ENCODE peak calls at places on chromosomes 13 and 19, in five cellular contexts. K is occipital lobe; Z is smooth muscle cell of the brain vasculature; W is amygdala; M is stimulated activated CD4-positive, alpha-beta T cell treated with anti-CD3 and anti-CD28 coated beads, Interleukin-1b, Interleukin-23, amount 100 ng/mL, for 1 hour. E is an unnamed sample.

GRCh38 chr13:43273362-43273761 is 250.0 kb downstream of the DNAJC15 start:
- DNase-seq in K (no peak), Z (no peak), M (no peak), W (no peak), E (no peak)

GRCh38 chr19:16355293-16356043 is 30.8 kb downstream of the KLF2 start:
- DNase-seq in W (no peak), K (no peak), Z (no peak), M (no peak), E (no peak)

GRCh38 chr19:41548954-41549688 is 26.8 kb upstream of the CEACAM21 start:
- DNase-seq in Z (no peak), W (no peak), M (no peak), K (no peak), E (peak)

GRCh38 chr19:50890422-50891252 is 17.4 kb downstream of the KLK2 start:
- DNase-seq in W (no peak), Z (no peak), M (no peak), K (no peak), E (no peak)

GRCh38 chr19:40982594-40983101 is 8.4 kb upstream of the CYP2B6 start:
- DNase-seq in K (peak), M (no peak), W (no peak), Z (no peak), E (peak)

GRCh38 chr13:48531416-48532145 is 1.3 kb downstream of the RCBTB2 start:
- DNase-seq in K (no peak), Z (no peak), M (no peak), W (no peak), E (no peak)

GRCh38 chr19:4049432-4049831 is 17.3 kb downstream of the ZBTB7A start:
- DNase-seq in W (no peak), M (no peak), Z (no peak), K (no peak), E (no peak)

GRCh38 chr19:45505151-45505995 is 1.9 kb upstream of the VASP start:
- DNase-seq in W (no peak), M (no peak), Z (no peak), K (no peak), E (no peak)

GRCh38 chr13:105069106-105069505 is 1466.4 kb downstream of the EFNB2 start:
- DNase-seq in M (no peak), Z (no peak), W (no peak), K (no peak), E (no peak)

GRCh38 chr19:11598103-11598483 is 810 bp downstream of the ZNF627 start:
- DNase-seq in K (no peak), Z (no peak), W (no peak), M (no peak), E (no peak)

GRCh38 chr19:51702754-51703654 is 9.9 kb downstream of the SPACA6 start:
- DNase-seq in M (no peak), K (no peak), Z (no peak), W (no peak), E (no peak)

GRCh38 chr13:19863323-19864017 is at the start of gene ZMYM5:
- DNase-seq in W (peak), M (peak), Z (peak), K (peak), E (peak)

GRCh38 chr13:44969858-44970484 is 19.3 kb downstream of the NUFIP1 start:
- DNase-seq in W (no peak), M (no peak), Z (no peak), K (no peak), E (peak)

GRCh38 chr13:23180711-23181110 is at the start of gene SGCG:
- DNase-seq in W (no peak), K (no peak), Z (no peak), M (no peak), E (no peak)

GRCh38 chr19:15291666-15292065 is 40.7 kb downstream of the BRD4 start:
- DNase-seq in Z (no peak), W (no peak), K (no peak), M (no peak), E (no peak)

GRCh38 chr19:31258211-31259052 is 90.8 kb downstream of the TSHZ3 start:
- DNase-seq in M (no peak), W (no peak), Z (no peak), K (no peak), E (no peak)

GRCh38 chr13:20901668-20902437 is 693 bp downstream of the XPO4 start:
- DNase-seq in M (no peak), K (peak), W (no peak), Z (no peak), E (no peak)

GRCh38 chr13:97879646-97880297 is 73.7 kb upstream of the IPO5 start:
- DNase-seq in K (no peak), W (no peak), M (no peak), Z (peak), E (no peak)

GRCh38 chr19:54955356-54955755 is 8.0 kb upstream of the NLRP7 start:
- DNase-seq in W (no peak), M (no peak), Z (no peak), K (no peak), E (no peak)

GRCh38 chr19:55273978-55274707 is 5.8 kb downstream of the HSPBP1 start:
- DNase-seq in W (no peak), M (no peak), Z (no peak), K (no peak), E (no peak)

GRCh38 chr13:27334774-27335490 is 64.3 kb downstream of the RASL11A start:
- DNase-seq in Z (no peak), W (no peak), K (no peak), M (no peak), E (no peak)

GRCh38 chr13:100108913-100109507 is 20.1 kb downstream of the PCCA start:
- DNase-seq in W (no peak), M (no peak), K (no peak), Z (no peak), E (no peak)

GRCh38 chr13:51643114-51643881 is 59.0 kb downstream of the WDFY2 start:
- DNase-seq in K (no peak), Z (no peak), W (no peak), M (no peak), E (peak)

GRCh38 chr13:30720470-30720869 is 14.9 kb upstream of the ALOX5AP start:
- DNase-seq in K (no peak), W (no peak), Z (no peak), M (no peak), E (no peak)

GRCh38 chr19:42252365-42253244 is 2.3 kb downstream of the ERF start:
- DNase-seq in K (peak), W (peak), M (no peak), Z (no peak), E (no peak)

GRCh38 chr13:59099182-59099950 is 1064.4 kb downstream of the DIAPH3 start:
- DNase-seq in Z (peak), W (no peak), K (no peak), M (no peak), E (no peak)

GRCh38 chr19:17797397-17798201 is 2.7 kb downstream of the B3GNT3 start:
- DNase-seq in K (no peak), M (no peak), W (no peak), Z (no peak), E (no peak)

GRCh38 chr13:79560954-79561353 is 80.0 kb downstream of the NDFIP2 start:
- DNase-seq in Z (no peak), W (no peak), M (no peak), K (no peak), E (no peak)

GRCh38 chr19:44499559-44499958 is 763 bp downstream of the ZNF180 start:
- DNase-seq in M (no peak), W (no peak), Z (no peak), K (no peak), E (no peak)

GRCh38 chr13:40386586-40386985 is 279.9 kb downstream of the FOXO1 start:
- DNase-seq in Z (no peak), K (no peak), M (no peak), W (no peak), E (no peak)

GRCh38 chr13:102707465-102707864 is 12.6 kb upstream of the METTL21C start:
- DNase-seq in K (no peak), W (no peak), Z (no peak), M (no peak), E (no peak)

E was measured in NT2/D1.